ENCODE peak calls at places on chromosomes 13 and 19, in four cellular contexts. One of them, this sample, is unnamed.

GRCh38 chr19:46408611-46409039 is 4.7 kb downstream of the CCDC8 start:
- DNase-seq in activated naive CD4-positive, alpha-beta T cell treated with anti-CD3 and anti-CD28 coated beads for 36 hours: no peak
- DNase-seq in HS-5: no peak
- DNase-seq in HT-29: no peak
- DNase-seq in this sample: no peak

GRCh38 chr19:10718205-10719196 is 622 bp downstream of the DNM2 start:
- DNase-seq in activated naive CD4-positive, alpha-beta T cell treated with anti-CD3 and anti-CD28 coated beads for 36 hours: peak
- DNase-seq in HS-5: no peak
- DNase-seq in HT-29: peak
- DNase-seq in this sample: peak

GRCh38 chr13:98325724-98326123 is 148.7 kb upstream of the RNF113B start:
- DNase-seq in activated naive CD4-positive, alpha-beta T cell treated with anti-CD3 and anti-CD28 coated beads for 36 hours: no peak
- DNase-seq in HS-5: no peak
- DNase-seq in HT-29: no peak
- DNase-seq in this sample: no peak

GRCh38 chr19:1285737-1286360 is at the start of gene EFNA2:
- DNase-seq in activated naive CD4-positive, alpha-beta T cell treated with anti-CD3 and anti-CD28 coated beads for 36 hours: no peak
- DNase-seq in HS-5: no peak
- DNase-seq in HT-29: no peak
- DNase-seq in this sample: no peak

GRCh38 chr13:48142437-48142836 is 47.5 kb upstream of the MED4 start:
- DNase-seq in activated naive CD4-positive, alpha-beta T cell treated with anti-CD3 and anti-CD28 coated beads for 36 hours: no peak
- DNase-seq in HS-5: no peak
- DNase-seq in HT-29: no peak
- DNase-seq in this sample: peak

GRCh38 chr13:49638416-49639072 is 10.2 kb downstream of the ARL11 start:
- DNase-seq in activated naive CD4-positive, alpha-beta T cell treated with anti-CD3 and anti-CD28 coated beads for 36 hours: no peak
- DNase-seq in HS-5: no peak
- DNase-seq in HT-29: no peak
- DNase-seq in this sample: no peak

GRCh38 chr19:19568802-19569756 is 31.0 kb downstream of the CILP2 start:
- DNase-seq in activated naive CD4-positive, alpha-beta T cell treated with anti-CD3 and anti-CD28 coated beads for 36 hours: no peak
- DNase-seq in HS-5: peak
- DNase-seq in HT-29: no peak
- DNase-seq in this sample: no peak

GRCh38 chr13:114259974-114260373 is 21.4 kb upstream of the UPF3A start:
- DNase-seq in activated naive CD4-positive, alpha-beta T cell treated with anti-CD3 and anti-CD28 coated beads for 36 hours: no peak
- DNase-seq in HS-5: no peak
- DNase-seq in HT-29: no peak
- DNase-seq in this sample: peak

GRCh38 chr13:29583073-29583785 is 12.3 kb downstream of the SLC7A1 start:
- DNase-seq in activated naive CD4-positive, alpha-beta T cell treated with anti-CD3 and anti-CD28 coated beads for 36 hours: no peak
- DNase-seq in HS-5: peak
- DNase-seq in HT-29: no peak
- DNase-seq in this sample: no peak

GRCh38 chr13:93226065-93226622 is 463 bp upstream of the GPC6 start:
- DNase-seq in activated naive CD4-positive, alpha-beta T cell treated with anti-CD3 and anti-CD28 coated beads for 36 hours: no peak
- DNase-seq in HS-5: no peak
- DNase-seq in HT-29: no peak
- DNase-seq in this sample: no peak